ENCODE peak calls at places on chromosomes 13 and 19, in eight cellular contexts. F is IMR-90, B is body of pancreas, V is upper lobe of left lung, I is tibial nerve, T is heart left ventricle, G is prostate gland, U is K562. E is an unnamed sample. For H3K9me3 and H3K36me3, the result is how much of the 10 kb centered on the place peaks cover.

GRCh38 chr19:36051236-36051635 is 2.8 kb downstream of the THAP8 start:
- DNase-seq in T (no peak), F (no peak), I (no peak), V (no peak), U (no peak), B (no peak), G (no peak), E (no peak)

GRCh38 chr19:24029941-24030636 is 56.9 kb upstream of the ZNF254 start:
- DNase-seq in T (no peak), B (no peak), I (no peak), U (no peak), F (no peak), G (no peak), V (no peak), E (peak)

GRCh38 chr13:49216334-49216733 is 3.8 kb upstream of the MLNR start:
- DNase-seq in T (no peak), G (no peak), V (no peak), F (no peak), I (no peak), U (no peak), B (no peak), E (no peak)

GRCh38 chr19:5967994-5968430 is 9.9 kb downstream of the RANBP3 start:
- DNase-seq in U (peak), F (peak), B (peak), I (peak), V (peak), G (peak), T (peak), E (peak)

GRCh38 chr13:107450426-107450825 is 764.9 kb downstream of the LIG4 start:
- DNase-seq in I (no peak), B (no peak), U (no peak), V (no peak), G (no peak), F (peak), T (no peak), E (no peak)

GRCh38 chr13:21014666-21015170 is 46.7 kb downstream of the LATS2 start:
- DNase-seq in G (peak), V (no peak), U (no peak), F (peak), B (no peak), T (peak), I (no peak), E (no peak)

GRCh38 chr19:44753932-44754742 is 5.6 kb downstream of the BCL3 start:
- DNase-seq in V (peak), G (peak), U (peak), B (peak), F (peak), I (peak), T (peak), E (peak)

GRCh38 chr19:8512115-8512967 is 1.6 kb downstream of the ZNF414 start:
- DNase-seq in U (peak), T (no peak), G (no peak), F (no peak), V (no peak), B (no peak), I (no peak), E (no peak)

GRCh38 chr13:99495478-99496321 is 5.6 kb upstream of the TM9SF2 start:
- DNase-seq in V (no peak), T (no peak), F (no peak), U (no peak), G (no peak), B (no peak), I (no peak), E (no peak)

GRCh38 chr13:27043013-27043412 is 128.6 kb downstream of the USP12 start:
- DNase-seq in F (peak), I (peak), B (peak), T (no peak), G (no peak), V (peak), U (no peak), E (no peak)

GRCh38 chr19:58228584-58229254 is at the start of gene ZNF544:
- DNase-seq in V (peak), U (peak), F (peak), G (peak), I (peak), B (peak), T (peak), E (peak)
- TF ChIP-seq POLR2A in V (peak), U (peak), F (no peak), G (no peak), I (peak), B (peak), T (peak), E (no peak)

DNA sequence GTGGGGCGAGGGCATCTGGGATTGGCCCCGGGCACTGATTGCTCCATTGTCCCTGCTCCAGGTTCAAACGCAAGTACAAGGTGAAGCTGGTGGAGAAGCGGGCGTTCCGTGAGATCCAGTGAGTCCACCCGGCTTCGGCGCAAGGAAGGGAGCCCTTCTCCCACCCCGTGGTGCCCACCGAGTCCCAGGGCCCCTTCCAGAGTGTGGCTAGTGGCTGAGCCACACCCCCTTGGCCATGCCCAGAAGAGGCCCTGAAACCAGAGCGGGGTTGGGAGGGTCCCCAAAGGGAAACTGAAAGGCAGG is 11.2 kb downstream of the NOP53 start:
- DNase-seq in I (no peak), G (no peak), U (no peak), T (no peak), F (no peak), V (no peak), B (no peak), E (no peak)
- H3K9me3 ChIP-seq in I (under half), G (under half), U (under half), T (under half), F (under half), V (under half), B (under half), E (under half)

DNA sequence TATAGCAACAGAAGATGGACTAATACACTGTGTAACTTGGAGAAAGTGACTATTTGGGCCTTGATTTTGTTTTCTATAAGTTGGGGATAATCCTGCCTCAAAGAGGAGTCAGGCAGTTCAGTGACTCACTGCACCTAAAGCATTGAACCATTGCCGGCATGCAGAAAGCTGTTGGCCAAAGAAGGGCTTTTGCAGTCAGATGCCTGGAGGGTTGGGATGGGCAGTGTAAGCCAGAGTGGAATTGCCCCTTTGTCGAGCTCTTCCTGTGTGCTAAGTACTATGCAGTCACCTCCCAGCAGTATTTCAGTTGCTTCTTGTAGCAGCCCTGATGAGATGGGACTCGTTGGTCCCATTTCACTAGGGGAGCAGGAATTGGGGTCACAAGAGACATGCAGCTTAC is 11.1 kb downstream of the ZNF473 start:
- DNase-seq in U (no peak), V (no peak), T (no peak), G (no peak), B (no peak), F (no peak), I (no peak), E (no peak)
- H3K36me3 ChIP-seq in U (half or more), V (half or more), T (under half), G (under half), B (under half), F (half or more), I (under half), E (half or more)

GRCh38 chr19:49497790-49498106 is 1.5 kb downstream of the RPS11 start:
- DNase-seq in I (no peak), G (no peak), F (no peak), U (no peak), B (no peak), V (no peak), T (no peak), E (no peak)

GRCh38 chr19:49498475-49498874 is 2.2 kb downstream of the RPS11 start:
- DNase-seq in G (no peak), T (no peak), F (no peak), I (no peak), V (no peak), U (no peak), B (no peak), E (no peak)

GRCh38 chr19:49499030-49499670 is 2.9 kb downstream of the RPS11 start:
- DNase-seq in F (no peak), G (no peak), V (no peak), I (no peak), T (no peak), B (no peak), U (peak), E (peak)

GRCh38 chr19:49496574-49497008 is 357 bp downstream of the RPS11 start:
- DNase-seq in B (no peak), F (no peak), I (no peak), G (no peak), T (no peak), V (no peak), U (no peak), E (no peak)

DNA sequence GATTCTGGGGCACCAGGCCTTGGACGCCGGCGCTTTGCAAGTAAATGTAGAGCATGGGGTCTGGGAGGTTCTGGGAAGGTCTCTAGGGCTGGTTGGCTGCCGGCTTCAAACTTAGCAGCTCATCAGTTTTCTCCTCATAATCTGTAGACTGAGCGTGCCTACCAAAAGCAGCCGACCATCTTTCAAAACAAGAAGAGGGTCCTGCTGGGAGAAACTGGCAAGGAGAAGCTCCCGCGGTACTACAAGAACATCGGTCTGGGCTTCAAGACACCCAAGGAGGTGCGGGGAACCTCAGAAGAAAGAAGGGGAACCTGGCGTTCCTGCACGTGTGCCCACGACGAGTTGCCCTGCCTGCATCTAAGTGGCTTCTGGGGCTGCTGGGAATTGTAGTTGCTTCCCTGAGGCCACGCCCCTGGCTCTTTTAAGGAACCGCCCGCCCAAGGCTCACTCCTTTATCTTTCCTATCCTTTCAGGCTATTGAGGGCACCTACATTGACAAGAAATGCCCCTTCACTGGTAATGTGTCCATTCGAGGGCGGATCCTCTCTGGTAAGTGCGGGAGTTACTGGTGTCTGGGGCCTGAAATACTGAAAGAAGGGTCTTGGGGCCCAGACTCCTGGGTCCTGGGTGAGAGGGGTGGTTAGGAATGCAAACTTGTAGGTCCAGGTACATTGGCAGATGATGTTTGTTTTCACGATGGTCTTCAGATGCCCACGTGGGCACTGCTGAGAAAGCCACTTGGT is 984 bp downstream of the RPS11 start:
- DNase-seq in I (peak), F (peak), B (peak), U (peak), V (peak), G (no peak), T (peak), E (peak)
- TF ChIP-seq POLR2A in I (peak), F (peak), B (no peak), U (peak), V (peak), G (peak), T (no peak), E (no peak)

DNA sequence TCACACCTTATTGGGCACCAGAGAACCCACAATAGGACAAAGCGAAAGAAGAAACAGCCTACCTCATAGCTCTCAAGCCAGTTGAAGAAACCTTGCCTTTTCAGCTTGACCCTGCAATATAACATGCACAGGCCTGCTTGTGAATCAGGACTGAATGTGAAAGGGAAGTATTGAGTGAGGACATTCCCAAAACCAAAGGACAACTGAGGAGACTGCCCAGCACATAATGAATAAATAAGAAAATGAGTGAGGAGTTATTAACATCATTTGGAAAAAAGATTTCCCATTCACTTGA is 15.7 kb upstream of the ZNF544 start:
- DNase-seq in T (no peak), F (no peak), I (no peak), B (no peak), U (no peak), V (no peak), G (no peak), E (no peak)
- H3K9me3 ChIP-seq in T (half or more), F (half or more), I (half or more), B (under half), U (under half), V (half or more), G (under half), E (half or more)

GRCh38 chr19:34461375-34462100 is 20.0 kb upstream of the WTIP start:
- DNase-seq in B (no peak), F (peak), T (no peak), V (no peak), I (no peak), G (no peak), U (no peak), E (no peak)
- H3K36me3 ChIP-seq in B (under half), F (half or more), T (under half), V (half or more), I (under half), G (under half), U (half or more), E (half or more)

GRCh38 chr19:49590071-49590970 is 661 bp upstream of the PRR12 start:
- DNase-seq in T (peak), G (peak), V (peak), I (peak), U (peak), F (peak), B (peak), E (peak)
- TF ChIP-seq POLR2A in T (no peak), G (peak), V (peak), I (no peak), U (peak), F (peak), B (peak), E (peak)

E was measured in spleen.